ENCODE peak calls at places on chromosomes 16 and 17, in nine cellular contexts. F is PC-3; V is IMR-90; T is uterus; B is brain microvascular endothelial cell; E is psoas muscle; X is HCT116; U is stomach; K is CD8-positive, alpha-beta memory T cell. W is an unnamed sample.

GRCh38 chr16:49552273-49552928 is 178.8 kb downstream of the C16orf78 start:
- DNase-seq in F (no peak), V (no peak), T (no peak), B (no peak), E (no peak), X (no peak), U (no peak), K (no peak), W (no peak)

GRCh38 chr16:50310308-50311133 is 44.2 kb downstream of the ADCY7 start:
- DNase-seq in F (no peak), V (no peak), T (no peak), B (no peak), E (no peak), X (no peak), U (peak; percentile 19), K (no peak), W (no peak)

GRCh38 chr16:66986559-66986958 is 1.8 kb upstream of the CES4A start:
- DNase-seq in F (no peak), V (no peak), T (no peak), B (no peak), E (no peak), X (no peak), U (no peak), K (no peak), W (no peak)

GRCh38 chr17:63365366-63366237 is 80.5 kb downstream of the CYB561 start:
- DNase-seq in F (no peak), V (no peak), T (no peak), B (no peak), E (no peak), X (no peak), U (no peak), K (no peak), W (no peak)

GRCh38 chr16:63337264-63337663 is 1301.0 kb upstream of the CDH8 start:
- DNase-seq in F (no peak), V (no peak), T (no peak), B (no peak), E (no peak), X (no peak), U (no peak), K (no peak), W (no peak)

GRCh38 chr16:56348168-56349085 is 76.9 kb downstream of the AMFR start:
- DNase-seq in F (no peak), V (peak; percentile 37), T (no peak), B (no peak), E (no peak), X (no peak), U (no peak), K (no peak), W (no peak)

GRCh38 chr17:76506408-76507328 is 5.4 kb upstream of the RHBDF2 start:
- DNase-seq in F (peak; percentile 94), V (peak; percentile 54), T (peak; percentile 77), B (peak; percentile 49), E (peak; percentile 85), X (peak; percentile 60), U (peak; percentile 90), K (peak; percentile 79), W (peak; percentile 81)

GRCh38 chr16:12917246-12917645 is 15.8 kb downstream of the SHISA9 start:
- DNase-seq in F (no peak), V (no peak), T (no peak), B (no peak), E (no peak), X (no peak), U (no peak), K (no peak), W (no peak)

GRCh38 chr17:73571524-73572130 is 72.6 kb downstream of the SDK2 start:
- DNase-seq in F (no peak), V (no peak), T (no peak), B (no peak), E (no peak), X (no peak), U (no peak), K (no peak), W (no peak)

GRCh38 chr17:65538679-65539529 is 22.5 kb downstream of the AXIN2 start:
- DNase-seq in F (no peak), V (no peak), T (no peak), B (no peak), E (no peak), X (no peak), U (no peak), K (no peak), W (no peak)

GRCh38 chr17:58242171-58242784 is 3.9 kb downstream of the LPO start:
- DNase-seq in F (peak; percentile 54), V (no peak), T (no peak), B (no peak), E (no peak), X (no peak), U (no peak), K (no peak), W (no peak)

GRCh38 chr16:20851601-20852000 is 45.3 kb downstream of the REXO5 start:
- DNase-seq in F (peak; percentile 81), V (peak; percentile 92), T (peak; percentile 89), B (peak; percentile 74), E (peak; percentile 82), X (peak; percentile 28), U (peak; percentile 82), K (no peak), W (peak; percentile 79)

GRCh38 chr16:20847577-20847976 is 41.2 kb downstream of the REXO5 start:
- DNase-seq in F (no peak), V (no peak), T (no peak), B (no peak), E (no peak), X (no peak), U (no peak), K (no peak), W (no peak)

GRCh38 chr16:20853076-20853597 is 46.8 kb downstream of the REXO5 start:
- DNase-seq in F (no peak), V (no peak), T (no peak), B (no peak), E (no peak), X (no peak), U (no peak), K (no peak), W (no peak)

GRCh38 chr16:20850981-20851380 is 44.7 kb downstream of the REXO5 start:
- DNase-seq in F (no peak), V (peak; percentile 18), T (no peak), B (no peak), E (no peak), X (no peak), U (no peak), K (no peak), W (no peak)

GRCh38 chr16:20849587-20850390 is 43.5 kb downstream of the REXO5 start:
- DNase-seq in F (peak; percentile 74), V (peak; percentile 68), T (peak; percentile 77), B (peak; percentile 58), E (peak; percentile 69), X (peak; percentile 40), U (peak; percentile 75), K (peak; percentile 50), W (peak; percentile 46)
- H3K27ac ChIP-seq in F (no peak overlapping the region), V (no peak overlapping the region), T (peak overlapping the region; percentile 77), B (no peak overlapping the region), E (no peak overlapping the region), X (no peak overlapping the region), U (no peak overlapping the region), K (no peak overlapping the region), W (peak overlapping the region; percentile 47)

DNA sequence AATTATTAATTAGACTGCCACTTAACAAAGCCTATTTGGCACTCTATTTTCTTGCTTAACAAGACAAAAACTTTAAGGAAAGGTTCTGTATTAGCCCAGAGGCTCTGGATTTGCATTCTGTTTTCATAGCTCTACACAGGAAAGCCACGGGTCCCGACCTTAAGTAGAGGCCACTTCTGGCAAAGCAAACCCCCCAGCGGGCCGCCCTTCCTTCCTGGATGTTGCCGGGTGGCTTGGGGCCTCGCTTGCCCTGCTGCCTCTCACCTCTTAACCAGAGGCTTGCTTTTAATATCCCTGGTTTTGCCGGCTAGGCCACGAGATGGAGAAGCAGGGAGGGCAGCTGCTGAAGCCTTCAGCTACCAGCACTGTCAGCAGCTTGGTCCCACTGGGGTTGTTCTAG is 4.4 kb downstream of the RTN4RL1 start:
- DNase-seq in F (no peak), V (no peak), T (no peak), B (no peak), E (no peak), X (no peak), U (no peak), K (no peak), W (no peak)
- H3K27ac ChIP-seq in F (no peak overlapping the region), V (no peak overlapping the region), T (no peak overlapping the region), B (no peak overlapping the region), E (no peak overlapping the region), X (no peak overlapping the region), U (no peak overlapping the region), K (no peak overlapping the region), W (peak overlapping the region; percentile 11)

DNA sequence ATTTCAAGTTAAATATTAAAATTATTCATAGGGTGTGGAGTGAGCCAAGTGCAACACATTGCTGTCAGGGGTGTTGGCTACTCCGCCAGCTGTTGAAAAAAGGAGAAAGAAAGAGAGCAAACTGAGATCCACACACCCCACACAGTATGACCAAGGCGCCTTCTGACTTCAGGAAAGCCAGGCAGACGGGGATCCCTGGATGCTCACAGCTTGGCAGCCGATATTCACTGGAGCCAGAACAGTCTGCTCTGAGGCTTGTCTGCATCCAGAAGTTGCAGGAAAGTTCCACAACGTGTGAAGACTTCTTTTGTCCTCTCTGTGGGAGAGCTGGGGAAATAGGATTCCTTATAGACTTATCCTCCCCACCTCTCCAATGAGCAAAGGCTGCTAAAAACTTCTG is 9.2 kb downstream of the CHD9NB start:
- DNase-seq in F (no peak), V (no peak), T (no peak), B (no peak), E (no peak), X (no peak), U (no peak), K (no peak), W (no peak)
- H3K27ac ChIP-seq in F (no peak overlapping the region), V (no peak overlapping the region), T (peak overlapping the region; percentile 63), B (no peak overlapping the region), E (no peak overlapping the region), X (no peak overlapping the region), U (peak overlapping the region; percentile 44), K (no peak overlapping the region), W (peak overlapping the region; percentile 46)

GRCh38 chr16:83898463-83899271 is at the start of gene MLYCD:
- DNase-seq in F (peak; percentile 67), V (peak; percentile 58), T (peak; percentile 82), B (peak; percentile 26), E (peak; percentile 92), X (peak; percentile 44), U (peak; percentile 94), K (peak; percentile 72), W (peak; percentile 90)

GRCh38 chr16:83899272-83899897 is 470 bp downstream of the MLYCD start:
- DNase-seq in F (peak; percentile 21), V (peak; percentile 66), T (peak; percentile 27), B (peak; percentile 41), E (peak; percentile 57), X (no peak), U (peak; percentile 61), K (peak; percentile 17), W (peak; percentile 48)

GRCh38 chr16:83901101-83901500 is 2.2 kb downstream of the MLYCD start:
- DNase-seq in F (no peak), V (no peak), T (no peak), B (no peak), E (no peak), X (no peak), U (no peak), K (no peak), W (no peak)

GRCh38 chr16:83900611-83901010 is 1.7 kb downstream of the MLYCD start:
- DNase-seq in F (no peak), V (no peak), T (no peak), B (no peak), E (no peak), X (no peak), U (no peak), K (no peak), W (no peak)

DNA sequence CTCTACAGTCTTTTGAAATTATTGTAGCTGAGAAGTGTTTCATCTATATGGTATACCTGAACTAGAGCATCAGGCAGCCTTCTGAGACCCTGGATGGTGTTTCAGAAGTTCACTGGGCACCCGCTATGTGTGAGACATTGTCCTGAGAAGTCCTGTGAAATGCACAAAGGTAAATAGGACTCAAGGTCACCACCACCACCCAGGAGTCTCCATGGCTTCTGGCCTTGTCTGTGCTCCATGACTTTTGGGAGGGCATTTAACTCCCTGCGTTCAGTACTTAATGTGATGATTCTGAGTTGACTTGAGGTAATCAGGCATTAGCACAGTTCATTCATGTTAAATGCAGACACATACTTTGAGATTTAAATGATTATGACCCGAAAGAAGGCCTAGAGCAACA is 1.1 kb downstream of the MLYCD start:
- DNase-seq in F (no peak), V (no peak), T (no peak), B (no peak), E (no peak), X (no peak), U (no peak), K (no peak), W (no peak)
- H3K27ac ChIP-seq in F (no peak overlapping the region), V (no peak overlapping the region), T (peak overlapping the region; percentile 95), B (no peak overlapping the region), E (peak overlapping the region; percentile 97), X (no peak overlapping the region), U (no peak overlapping the region), K (no peak overlapping the region), W (no peak overlapping the region)